ENCODE peak calls at places on chromosomes 2 and 18, in four cellular contexts. B, Y, A and J are unnamed samples.

GRCh38 chr2:42382144-42382543 is 21.1 kb upstream of the COX7A2L start:
- ATAC-seq in B (no peak), Y (no peak), A (no peak), J (no peak)

GRCh38 chr2:120909102-120909501 is 173.4 kb downstream of the GLI2 start:
- ATAC-seq in B (no peak), Y (no peak), A (no peak), J (no peak)

GRCh38 chr2:143463717-143464116 is 334.5 kb downstream of the ARHGAP15 start:
- ATAC-seq in B (no peak), Y (peak; percentile 46), A (no peak), J (no peak)

GRCh38 chr2:84833481-84834150 is 47.3 kb downstream of the TRABD2A start:
- ATAC-seq in B (no peak), Y (no peak), A (no peak), J (no peak)

GRCh38 chr2:229501051-229501794 is 213.1 kb downstream of the DNER start:
- ATAC-seq in B (no peak), Y (no peak), A (no peak), J (no peak)

GRCh38 chr2:43239981-43240761 is 13.8 kb upstream of the ZFP36L2 start:
- ATAC-seq in B (peak; percentile 20), Y (no peak), A (no peak), J (no peak)

GRCh38 chr18:70021498-70021897 is 73.8 kb upstream of the CD226 start:
- ATAC-seq in B (no peak), Y (no peak), A (no peak), J (no peak)

GRCh38 chr2:145792745-145793144 is 1272.8 kb upstream of the ZEB2 start:
- ATAC-seq in B (peak; percentile 37), Y (no peak), A (no peak), J (no peak)

GRCh38 chr2:160292225-160292624 is 92.2 kb upstream of the ITGB6 start:
- ATAC-seq in B (no peak), Y (no peak), A (no peak), J (no peak)